ENCODE peak calls at places on chromosome 3, in nine cellular contexts. W is AG09319, R is left colon, N is cardiac fibroblast, H is amygdala, Q is NCI-H774, M is AG08396, Z is kidney tubule cell, S is epithelial cell of proximal tubule. Y is an unnamed sample.
A peak's percentile ranks its signal among the peaks of the same experiment; 100 is the strongest.

GRCh38 chr3:60551455-60552209 is 699.6 kb downstream of the FHIT start:
- DNase-seq in W (no peak), R (no peak), N (no peak), H (no peak), Q (no peak), M (no peak), Z (no peak), S (no peak), Y (no peak)

GRCh38 chr3:30231277-30232141 is 374.9 kb upstream of the TGFBR2 start:
- DNase-seq in W (peak; percentile 67), R (no peak), N (peak; percentile 46), H (no peak), Q (no peak), M (peak; percentile 7), Z (no peak), S (no peak), Y (no peak)

GRCh38 chr3:128372707-128373533 is 93.8 kb downstream of the DNAJB8 start:
- DNase-seq in W (no peak), R (no peak), N (no peak), H (no peak), Q (no peak), M (no peak), Z (no peak), S (no peak), Y (no peak)

GRCh38 chr3:59321881-59322540 is 272.2 kb upstream of the CFAP20DC start:
- DNase-seq in W (peak; percentile 30), R (no peak), N (no peak), H (no peak), Q (no peak), M (no peak), Z (peak; percentile 78), S (peak; percentile 56), Y (no peak)

GRCh38 chr3:159559771-159560170 is 428.9 kb upstream of the IL12A start:
- DNase-seq in W (no peak), R (no peak), N (no peak), H (no peak), Q (no peak), M (no peak), Z (no peak), S (no peak), Y (no peak)

GRCh38 chr3:13022348-13023250 is 50.6 kb downstream of the IQSEC1 start:
- DNase-seq in W (peak; percentile 58), R (peak; percentile 56), N (peak; percentile 88), H (no peak), Q (no peak), M (peak; percentile 77), Z (peak; percentile 43), S (no peak), Y (peak; percentile 76)

GRCh38 chr3:11567516-11568467 is 75.9 kb downstream of the VGLL4 start:
- DNase-seq in W (no peak), R (no peak), N (peak; percentile 96), H (no peak), Q (no peak), M (peak; percentile 87), Z (peak; percentile 19), S (no peak), Y (peak; percentile 50)

GRCh38 chr3:114496021-114496434 is 202.2 kb downstream of the TIGIT start:
- DNase-seq in W (no peak), R (no peak), N (peak; percentile 81), H (no peak), Q (no peak), M (peak; percentile 27), Z (peak; percentile 70), S (peak; percentile 45), Y (no peak)

GRCh38 chr3:54262541-54262940 is 140.2 kb downstream of the CACNA2D3 start:
- DNase-seq in W (no peak), R (no peak), N (no peak), H (no peak), Q (no peak), M (no peak), Z (no peak), S (no peak), Y (no peak)

GRCh38 chr3:30343861-30344260 is 262.5 kb upstream of the TGFBR2 start:
- DNase-seq in W (no peak), R (no peak), N (no peak), H (no peak), Q (no peak), M (no peak), Z (peak; percentile 66), S (no peak), Y (no peak)

GRCh38 chr3:105364113-105364512 is 2.6 kb upstream of the ALCAM start:
- DNase-seq in W (no peak), R (no peak), N (peak; percentile 83), H (no peak), Q (no peak), M (no peak), Z (peak; percentile 76), S (no peak), Y (no peak)

GRCh38 chr3:119580148-119580760 is 962 bp downstream of the ADPRH start:
- DNase-seq in W (no peak), R (no peak), N (no peak), H (no peak), Q (no peak), M (peak; percentile 22), Z (no peak), S (no peak), Y (peak; percentile 34)

Y was measured in uterus.